ENCODE peak calls at places on chromosomes 12 and 14, in four cellular contexts. K, B, J and Q are unnamed samples. For H3K27me3, the result is how much of the 10 kb centered on the place peaks cover.

GRCh38 chr14:59422069-59422881 is 42.9 kb downstream of the GPR135 start:
- DNase-seq in K (no peak), B (no peak), J (no peak), Q (no peak)

GRCh38 chr12:68225576-68226476 is at the start of gene IL26:
- DNase-seq in K (no peak), B (no peak), J (no peak), Q (no peak)

GRCh38 chr14:36316131-36316530 is 4.3 kb downstream of the MBIP start:
- DNase-seq in K (no peak), B (no peak), J (no peak), Q (no peak)

GRCh38 chr12:19739195-19739776 is 300.0 kb downstream of the AEBP2 start:
- DNase-seq in K (peak), B (no peak), J (peak), Q (no peak)

GRCh38 chr12:68786929-68787328 is 21.0 kb upstream of the MDM2 start:
- DNase-seq in K (no peak), B (no peak), J (no peak), Q (no peak)

GRCh38 chr12:9635014-9635413 is 27.3 kb upstream of the KLRB1 start:
- DNase-seq in K (no peak), B (no peak), J (no peak), Q (no peak)

GRCh38 chr12:39574785-39575497 is 44.7 kb downstream of the ABCD2 start:
- DNase-seq in K (peak), B (no peak), J (no peak), Q (no peak)

GRCh38 chr14:75442642-75443041 is 14.8 kb downstream of the JDP2 start:
- DNase-seq in K (peak), B (no peak), J (peak), Q (no peak)

GRCh38 chr12:113198286-113198685 is 12.8 kb downstream of the RITA1 start:
- DNase-seq in K (no peak), B (no peak), J (no peak), Q (no peak)

GRCh38 chr12:22729898-22730443 is 105.0 kb downstream of the ETNK1 start:
- DNase-seq in K (peak), B (no peak), J (peak), Q (no peak)

GRCh38 chr12:21725731-21726130 is 48.8 kb downstream of the KCNJ8 start:
- DNase-seq in K (no peak), B (no peak), J (no peak), Q (no peak)

GRCh38 chr12:25655702-25656101 is 102.6 kb upstream of the LMNTD1 start:
- DNase-seq in K (no peak), B (no peak), J (no peak), Q (no peak)

GRCh38 chr12:6950944-6951540 is at the start of gene PTPN6:
- DNase-seq in K (no peak), B (no peak), J (no peak), Q (no peak)

GRCh38 chr12:107349008-107349747 is 255.8 kb upstream of the CRY1 start:
- DNase-seq in K (peak), B (no peak), J (peak), Q (no peak)

GRCh38 chr12:116483959-116484699 is 75.1 kb upstream of the MAP1LC3B2 start:
- DNase-seq in K (peak), B (no peak), J (no peak), Q (peak)

GRCh38 chr12:4787965-4788364 is 67.8 kb downstream of the GALNT8 start:
- DNase-seq in K (no peak), B (no peak), J (no peak), Q (no peak)

GRCh38 chr12:95182868-95183415 is 34.3 kb downstream of the FGD6 start:
- DNase-seq in K (peak), B (no peak), J (peak), Q (no peak)

GRCh38 chr14:92993302-92993701 is 70.4 kb downstream of the CHGA start:
- DNase-seq in K (no peak), B (no peak), J (no peak), Q (no peak)

GRCh38 chr14:75927564-75928087 is 54.2 kb downstream of the TGFB3 start:
- DNase-seq in K (no peak), B (no peak), J (no peak), Q (no peak)

GRCh38 chr12:104957388-104958008 is 592 bp downstream of the SLC41A2 start:
- DNase-seq in K (no peak), B (peak), J (no peak), Q (no peak)

GRCh38 chr12:74021937-74022336 is 515.7 kb upstream of the ATXN7L3B start:
- DNase-seq in K (peak), B (peak), J (no peak), Q (no peak)

GRCh38 chr14:101927859-101928258 is 36.5 kb upstream of the DYNC1H1 start:
- DNase-seq in K (peak), B (peak), J (peak), Q (peak)

GRCh38 chr14:92540472-92541048 is 27.0 kb downstream of the RIN3 start:
- DNase-seq in K (peak), B (peak), J (peak), Q (peak)

GRCh38 chr12:28585146-28585545 is 394.9 kb downstream of the CCDC91 start:
- DNase-seq in K (no peak), B (no peak), J (no peak), Q (no peak)

GRCh38 chr12:59742831-59743230 is 147.0 kb downstream of the SLC16A7 start:
- DNase-seq in K (peak), B (no peak), J (peak), Q (no peak)

GRCh38 chr12:76713986-76714385 is 49.9 kb upstream of the ZDHHC17 start:
- DNase-seq in K (no peak), B (no peak), J (no peak), Q (no peak)

GRCh38 chr12:39990122-39991101 is 115.5 kb downstream of the SLC2A13 start:
- DNase-seq in K (peak), B (peak), J (peak), Q (peak)

DNA sequence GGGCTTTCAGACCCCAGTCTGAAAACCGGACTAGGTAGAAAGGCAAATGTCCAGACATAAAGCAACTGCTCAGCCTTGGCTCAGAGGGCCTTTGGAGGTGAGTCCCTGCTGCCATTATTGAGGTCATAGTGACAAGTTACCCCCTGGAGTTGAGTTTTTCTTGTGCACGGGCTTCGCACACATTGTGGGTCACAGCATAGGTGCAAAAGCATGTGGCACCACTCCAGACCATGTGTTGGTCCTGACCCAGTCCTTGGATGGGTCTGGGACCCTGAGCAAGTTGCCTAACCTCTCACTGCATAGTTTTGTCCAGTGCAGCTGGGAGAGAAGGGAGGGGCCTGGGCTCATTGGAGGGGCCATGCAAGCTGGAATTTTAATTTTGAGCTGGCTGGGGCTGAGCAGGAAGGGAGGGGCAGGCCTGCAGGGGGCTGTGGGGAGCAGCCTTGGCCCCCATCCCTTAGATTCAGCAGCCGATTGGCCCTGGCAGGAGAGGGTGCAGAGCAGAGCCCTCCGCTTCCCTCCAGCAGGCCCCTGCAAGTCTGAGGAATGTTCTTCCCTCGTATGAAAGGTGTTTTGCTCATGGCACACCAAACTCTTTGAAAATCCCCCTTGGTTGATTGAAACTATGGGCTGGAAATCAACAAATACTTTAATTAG is 4.2 kb upstream of the KRT5 start:
- DNase-seq in K (no peak), B (no peak), J (no peak), Q (no peak)
- H3K27me3 ChIP-seq in K (under half), B (under half), J (under half), Q (under half)

GRCh38 chr12:53193040-53193439 is 12.3 kb upstream of the CSAD start:
- DNase-seq in K (no peak), B (no peak), J (no peak), Q (no peak)

GRCh38 chr12:53192531-53193021 is 11.9 kb upstream of the CSAD start:
- DNase-seq in K (no peak), B (no peak), J (no peak), Q (no peak)

GRCh38 chr12:53191885-53192530 is 11.3 kb upstream of the CSAD start:
- DNase-seq in K (no peak), B (no peak), J (no peak), Q (no peak)

GRCh38 chr12:53191096-53191884 is 10.6 kb upstream of the CSAD start:
- DNase-seq in K (no peak), B (no peak), J (no peak), Q (no peak)

GRCh38 chr12:53190108-53190729 is 9.5 kb upstream of the CSAD start:
- DNase-seq in K (peak), B (peak), J (peak), Q (peak)
- TF ChIP-seq CTCF in K (peak), B (peak), J (peak), Q (peak)

GRCh38 chr14:103510311-103511021 is 12.2 kb downstream of the CKB start:
- DNase-seq in K (no peak), B (no peak), J (no peak), Q (no peak)

GRCh38 chr14:103508930-103509329 is 13.7 kb downstream of the CKB start:
- DNase-seq in K (no peak), B (no peak), J (no peak), Q (no peak)

GRCh38 chr14:103509864-103510263 is 12.8 kb downstream of the CKB start:
- DNase-seq in K (no peak), B (no peak), J (no peak), Q (no peak)

GRCh38 chr14:103512701-103513611 is 9.7 kb downstream of the CKB start:
- DNase-seq in K (no peak), B (peak), J (peak), Q (peak)

GRCh38 chr14:103511022-103511693 is 11.5 kb downstream of the CKB start:
- DNase-seq in K (no peak), B (no peak), J (no peak), Q (peak)
- H3K27me3 ChIP-seq in K (under half), B (under half), J (under half), Q (under half)

DNA sequence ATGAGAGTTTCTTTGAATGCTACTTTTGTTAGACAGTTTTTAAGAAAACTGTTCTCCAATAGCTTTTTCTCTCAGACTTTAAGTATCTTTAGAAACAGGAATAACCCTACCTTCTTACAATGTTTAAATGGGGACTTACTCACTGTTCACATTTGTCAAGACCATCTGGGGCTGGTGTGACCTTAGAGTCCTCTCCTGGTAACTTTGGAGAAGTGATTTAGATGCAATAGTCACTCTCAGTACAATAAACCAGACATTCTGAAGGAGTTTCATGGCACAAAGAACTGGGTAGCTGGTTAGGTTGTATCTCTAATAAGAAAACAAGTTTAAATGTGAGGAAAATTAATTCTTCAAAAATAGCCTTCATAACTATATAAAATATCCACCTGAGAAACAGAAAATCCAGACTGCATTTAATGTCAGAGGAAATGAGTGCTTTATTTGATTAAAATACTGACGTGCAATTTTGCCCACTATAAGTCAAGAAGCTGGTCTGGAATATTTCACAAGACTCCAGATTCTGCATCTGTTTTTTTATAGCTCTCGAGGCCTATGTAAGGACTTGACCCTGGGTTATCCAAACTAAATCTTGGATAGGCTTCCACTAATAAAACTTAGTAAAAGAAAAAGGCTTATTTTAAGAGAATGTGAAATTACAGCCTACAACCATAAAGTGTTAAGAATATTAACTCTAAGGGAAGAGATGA is 108.7 kb downstream of the PTGER2 start:
- DNase-seq in K (no peak), B (no peak), J (no peak), Q (no peak)
- TF ChIP-seq CTCF in K (no peak), B (no peak), J (no peak), Q (no peak)

DNA sequence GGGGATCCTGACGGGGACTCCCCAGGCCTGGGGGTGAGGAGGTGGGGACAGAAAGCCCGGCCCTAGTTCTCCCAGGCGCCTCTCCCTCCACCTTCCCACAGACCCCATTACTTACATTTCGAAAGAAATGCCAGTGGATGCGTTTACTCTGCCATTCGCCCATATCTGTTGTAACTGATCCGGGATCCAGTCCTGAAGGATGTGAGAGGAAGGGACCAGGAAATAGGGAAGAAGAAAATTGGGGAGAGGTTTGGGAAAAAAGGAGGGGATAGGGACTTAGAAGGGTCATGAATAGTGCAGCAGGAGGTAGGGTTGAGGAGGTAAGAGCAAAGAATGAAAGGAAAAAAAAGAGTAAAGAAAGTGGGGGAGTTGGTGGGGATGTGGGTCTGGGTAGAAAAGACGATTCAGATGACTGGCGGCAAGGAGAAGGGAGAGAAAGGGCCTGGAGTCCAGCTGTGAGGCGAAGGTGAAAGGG is 1.1 kb downstream of the HOXC12 start:
- DNase-seq in K (no peak), B (no peak), J (no peak), Q (no peak)
- H3K27me3 ChIP-seq in K (half or more), B (under half), J (half or more), Q (half or more)

DNA sequence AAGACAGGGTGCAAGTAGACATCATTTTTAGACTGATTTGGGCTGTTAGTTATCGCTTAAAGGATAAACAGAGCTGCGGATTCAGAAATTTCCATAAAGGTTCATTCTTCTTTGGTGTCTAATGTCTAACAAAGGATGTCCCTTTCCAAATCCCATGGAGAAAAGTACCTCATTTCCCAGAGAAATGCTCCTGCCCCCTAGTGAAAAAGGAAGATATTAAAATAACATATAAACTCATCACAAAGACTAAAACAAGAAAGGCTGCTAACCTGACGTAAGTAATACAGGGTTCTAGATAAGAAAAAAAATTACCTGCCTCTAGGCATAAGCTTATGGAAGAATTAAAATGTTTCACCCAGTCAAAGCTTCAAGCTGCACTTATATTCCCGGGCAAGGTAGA is 22.8 kb downstream of the ARMH4 start:
- DNase-seq in K (no peak), B (no peak), J (no peak), Q (no peak)
- TF ChIP-seq CTCF in K (peak), B (no peak), J (no peak), Q (no peak)

DNA sequence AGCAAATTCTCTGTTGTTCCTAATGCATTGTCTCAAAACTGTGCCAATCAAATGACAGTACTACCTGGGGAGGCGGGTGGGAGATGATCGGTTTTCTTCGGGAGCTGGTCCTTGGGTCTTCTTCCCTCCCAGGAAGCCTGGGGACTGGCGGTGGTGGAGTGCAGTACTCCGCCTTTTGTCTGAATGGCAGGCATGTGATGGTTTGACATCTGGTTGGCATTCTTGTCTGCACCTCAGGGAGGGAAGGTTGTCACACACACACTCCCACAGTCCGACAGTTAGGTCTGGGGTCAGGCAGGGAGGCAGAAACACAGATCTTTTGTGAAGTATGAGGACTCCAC is 114.8 kb downstream of the SNAPC1 start:
- DNase-seq in K (no peak), B (no peak), J (no peak), Q (no peak)
- H3K27me3 ChIP-seq in K (under half), B (under half), J (under half), Q (under half)

GRCh38 chr12:115400011-115400410 is 716.0 kb upstream of the TBX3 start:
- DNase-seq in K (no peak), B (no peak), J (no peak), Q (no peak)

GRCh38 chr12:115396567-115396966 is 712.6 kb upstream of the TBX3 start:
- DNase-seq in K (no peak), B (no peak), J (no peak), Q (no peak)

GRCh38 chr12:115402443-115403170 is 718.6 kb upstream of the TBX3 start:
- DNase-seq in K (no peak), B (no peak), J (peak), Q (no peak)

GRCh38 chr12:115394498-115395220 is 710.7 kb upstream of the TBX3 start:
- DNase-seq in K (no peak), B (no peak), J (peak), Q (no peak)

GRCh38 chr12:115398311-115398781 is 714.4 kb upstream of the TBX3 start:
- DNase-seq in K (no peak), B (no peak), J (no peak), Q (no peak)
- TF ChIP-seq CTCF in K (no peak), B (no peak), J (peak), Q (no peak)

GRCh38 chr12:132211811-132212210 is 67.6 kb downstream of the NOC4L start:
- DNase-seq in K (no peak), B (no peak), J (no peak), Q (no peak)
- H3K27me3 ChIP-seq in K (under half), B (under half), J (under half), Q (under half)